ENCODE peak calls at places on chromosomes 7 and 10, in seven cellular contexts. L is lower lobe of right lung, T is Caco-2, A is stomach, D is hepatocyte, E is GM13976, I is H9. R is an unnamed sample.

GRCh38 chr7:27183682-27184341 is 1.2 kb downstream of the HOXA11 start:
- DNase-seq in A (peak), D (no peak), L (no peak), I (peak), E (no peak), T (no peak), R (peak)

GRCh38 chr7:12594122-12594897 is 23.8 kb downstream of the SCIN start:
- DNase-seq in I (no peak), L (no peak), D (no peak), A (no peak), E (no peak), T (no peak), R (no peak)

GRCh38 chr10:12723240-12723639 is 278.3 kb downstream of the CCDC3 start:
- DNase-seq in L (no peak), D (no peak), T (no peak), I (no peak), E (no peak), A (no peak), R (no peak)

GRCh38 chr7:125357681-125358440 is 428.2 kb upstream of the POT1 start:
- DNase-seq in E (no peak), I (no peak), L (no peak), D (no peak), T (no peak), A (no peak), R (no peak)

GRCh38 chr10:96418582-96418981 is 59.8 kb upstream of the OPALIN start:
- DNase-seq in I (no peak), D (no peak), E (no peak), L (no peak), T (no peak), A (no peak), R (no peak)

GRCh38 chr10:118276203-118276602 is 65.9 kb downstream of the FAM204A start:
- DNase-seq in T (no peak), E (no peak), L (no peak), I (no peak), A (no peak), D (no peak), R (no peak)

GRCh38 chr7:27151945-27152815 is at the start of gene HOXA3:
- DNase-seq in D (no peak), I (no peak), T (no peak), L (peak), A (peak), E (no peak), R (peak)

GRCh38 chr10:14700551-14700950 is 74.1 kb downstream of the FAM107B start:
- DNase-seq in I (no peak), T (no peak), A (no peak), L (no peak), E (no peak), D (no peak), R (no peak)

GRCh38 chr10:46525177-46525823 is 31.2 kb downstream of the GPRIN2 start:
- DNase-seq in E (no peak), I (no peak), D (no peak), A (peak), T (no peak), L (peak), R (peak)

GRCh38 chr10:95324436-95325268 is 33.8 kb upstream of the PDLIM1 start:
- DNase-seq in T (no peak), L (no peak), E (no peak), A (no peak), I (no peak), D (no peak), R (no peak)

GRCh38 chr7:148031816-148032215 is 558.8 kb upstream of the C7orf33 start:
- DNase-seq in A (no peak), D (no peak), L (no peak), T (no peak), E (no peak), I (no peak), R (peak)

GRCh38 chr7:2937701-2938513 is 93.8 kb upstream of the GNA12 start:
- DNase-seq in D (no peak), E (no peak), T (no peak), A (no peak), I (peak), L (peak), R (no peak)

GRCh38 chr7:33530664-33531063 is 374.7 kb upstream of the BMPER start:
- DNase-seq in E (no peak), L (no peak), I (no peak), D (no peak), A (no peak), T (no peak), R (no peak)

GRCh38 chr10:35607475-35608316 is 2.6 kb downstream of the GJD4 start:
- DNase-seq in A (no peak), T (no peak), L (peak), E (peak), D (no peak), I (no peak), R (no peak)

GRCh38 chr10:119693262-119693957 is 32.4 kb upstream of the INPP5F start:
- DNase-seq in D (no peak), T (no peak), L (no peak), I (no peak), E (peak), A (no peak), R (peak)

GRCh38 chr10:114029655-114030054 is 14.0 kb upstream of the ADRB1 start:
- DNase-seq in I (no peak), T (no peak), A (no peak), L (no peak), D (no peak), E (no peak), R (no peak)

GRCh38 chr7:116097365-116098009 is 66.9 kb upstream of the TFEC start:
- DNase-seq in E (no peak), D (no peak), T (no peak), A (no peak), I (no peak), L (no peak), R (no peak)

GRCh38 chr7:149564340-149565095 is 66.9 kb upstream of the ZNF746 start:
- DNase-seq in A (no peak), E (no peak), T (no peak), D (no peak), L (no peak), I (no peak), R (no peak)

GRCh38 chr10:102384053-102384452 is 11.5 kb upstream of the NFKB2 start:
- DNase-seq in T (no peak), A (no peak), L (no peak), E (no peak), D (no peak), I (peak), R (no peak)

GRCh38 chr10:97550336-97551149 is 22.0 kb upstream of the ANKRD2 start:
- DNase-seq in E (no peak), T (no peak), A (no peak), L (no peak), I (peak), D (no peak), R (no peak)

GRCh38 chr7:17599733-17600685 is 301.6 kb downstream of the AHR start:
- DNase-seq in E (no peak), D (no peak), I (no peak), L (no peak), A (no peak), T (no peak), R (no peak)

GRCh38 chr7:92904292-92905131 is 68.1 kb upstream of the CDK6 start:
- DNase-seq in E (peak), I (no peak), D (peak), A (peak), L (peak), T (no peak), R (no peak)

GRCh38 chr10:105875050-105875449 is 1234.0 kb downstream of the SORCS3 start:
- DNase-seq in L (no peak), I (no peak), A (no peak), T (no peak), E (no peak), D (no peak), R (no peak)

GRCh38 chr10:59175538-59176240 is 754 bp upstream of the PHYHIPL start:
- DNase-seq in E (no peak), D (peak), A (no peak), I (peak), T (no peak), L (peak), R (no peak)

GRCh38 chr7:79434098-79434497 is 19.4 kb downstream of the MAGI2 start:
- DNase-seq in E (no peak), D (no peak), T (no peak), I (no peak), L (no peak), A (no peak), R (no peak)

GRCh38 chr10:51022933-51023585 is 51.2 kb upstream of the PRKG1 start:
- DNase-seq in E (no peak), A (no peak), T (no peak), L (no peak), I (no peak), D (no peak), R (no peak)
- TF ChIP-seq CTCF in E (no peak), A (no peak), T (no peak), L (no peak), I (no peak), D (no peak), R (no peak)

GRCh38 chr7:134458806-134459698 is at the start of gene AKR1B1:
- DNase-seq in D (peak), A (peak), L (peak), E (peak), T (peak), I (peak), R (peak)
- TF ChIP-seq CTCF in D (peak), A (peak), L (peak), E (peak), T (peak), I (peak), R (peak)

DNA sequence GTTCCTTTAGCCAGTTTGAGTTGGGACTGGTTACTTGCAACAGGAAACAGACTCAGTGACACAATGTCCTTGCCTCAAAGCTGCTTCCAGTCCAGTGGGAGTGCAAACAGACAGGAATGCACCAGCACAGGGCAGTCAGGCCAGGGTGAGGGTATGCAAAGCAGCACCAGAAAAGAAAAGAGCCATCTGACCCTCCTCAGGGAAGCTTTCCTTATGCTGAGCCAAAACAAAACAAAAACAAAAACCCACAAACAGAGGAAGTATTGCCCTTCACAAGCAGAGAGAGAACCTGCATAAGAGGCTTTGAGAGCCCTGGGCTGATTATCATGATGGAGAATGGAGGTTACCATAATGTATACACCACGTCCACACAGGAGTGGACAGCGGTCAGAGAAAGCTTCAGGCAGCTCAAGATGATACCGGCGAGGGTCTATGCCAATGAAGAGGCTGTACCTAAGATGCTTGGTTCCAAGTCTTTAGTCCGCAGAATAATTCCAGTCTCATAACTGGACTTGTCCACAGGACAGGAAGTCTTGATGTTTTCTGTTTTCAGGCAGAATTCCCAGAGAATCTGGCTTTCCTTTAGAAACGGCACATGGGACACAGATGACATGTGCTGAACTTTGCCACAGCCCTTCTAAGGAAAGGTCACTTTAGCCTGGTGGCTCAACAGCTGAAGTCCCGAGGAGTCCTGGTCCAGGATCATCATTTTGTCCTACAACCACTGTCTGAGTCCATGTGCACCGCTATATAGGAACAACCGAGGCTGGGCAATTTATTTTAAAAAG is 263.3 kb downstream of the TNS3 start:
- DNase-seq in L (no peak), D (no peak), A (no peak), E (no peak), T (no peak), I (no peak), R (no peak)
- TF ChIP-seq CTCF in L (no peak), D (no peak), A (no peak), E (no peak), T (no peak), I (no peak), R (no peak)

GRCh38 chr10:16545126-16545736 is 23.6 kb upstream of the C1QL3 start:
- DNase-seq in T (peak), A (no peak), I (peak), E (peak), L (no peak), D (peak), R (peak)
- TF ChIP-seq CTCF in T (peak), A (peak), I (peak), E (peak), L (peak), D (peak), R (peak)

GRCh38 chr7:50614721-50615518 is 49.7 kb upstream of the DDC start:
- DNase-seq in D (peak), T (peak), A (no peak), L (no peak), I (no peak), E (no peak), R (no peak)
- TF ChIP-seq CTCF in D (peak), T (peak), A (peak), L (no peak), I (no peak), E (no peak), R (no peak)

R was measured in nephron progenitor cell.